ENCODE peak calls at places on chromosomes 3 and 15, in seven cellular contexts. One of them, this sample, is unnamed.

GRCh38 chr15:96160269-96160668 is 170.2 kb upstream of the NR2F2 start:
- DNase-seq in HepG2: no peak
- DNase-seq in fibroblast of lung: peak; percentile 84
- DNase-seq in GM23338: no peak
- DNase-seq in astrocyte: peak; percentile 43
- DNase-seq in PC-9: no peak
- DNase-seq in K562: no peak
- DNase-seq in this sample: no peak

GRCh38 chr3:32454731-32455608 is 47.7 kb downstream of the CMTM6 start:
- DNase-seq in HepG2: no peak
- DNase-seq in GM23338: no peak
- DNase-seq in astrocyte: no peak
- DNase-seq in K562: no peak
- DNase-seq in fibroblast of lung: peak; percentile 53
- DNase-seq in PC-9: no peak
- DNase-seq in this sample: no peak

GRCh38 chr3:155185623-155186022 is 105.5 kb downstream of the MME start:
- DNase-seq in fibroblast of lung: peak; percentile 74
- DNase-seq in K562: no peak
- DNase-seq in PC-9: no peak
- DNase-seq in HepG2: no peak
- DNase-seq in astrocyte: peak; percentile 31
- DNase-seq in GM23338: peak; percentile 48
- DNase-seq in this sample: no peak

GRCh38 chr15:80931721-80932609 is 57.7 kb downstream of the MESD start:
- DNase-seq in GM23338: no peak
- DNase-seq in K562: no peak
- DNase-seq in PC-9: no peak
- DNase-seq in astrocyte: no peak
- DNase-seq in HepG2: no peak
- DNase-seq in fibroblast of lung: peak; percentile 4
- DNase-seq in this sample: no peak

GRCh38 chr15:99014803-99015676 is 7.4 kb upstream of the PGPEP1L start:
- DNase-seq in GM23338: peak; percentile 88
- DNase-seq in astrocyte: peak; percentile 62
- DNase-seq in PC-9: peak; percentile 74
- DNase-seq in K562: peak; percentile 51
- DNase-seq in HepG2: peak; percentile 28
- DNase-seq in fibroblast of lung: peak; percentile 58
- DNase-seq in this sample: no peak

GRCh38 chr3:113606539-113607218 is 74.3 kb downstream of the SIDT1 start:
- DNase-seq in GM23338: peak; percentile 61
- DNase-seq in fibroblast of lung: no peak
- DNase-seq in HepG2: no peak
- DNase-seq in PC-9: no peak
- DNase-seq in astrocyte: no peak
- DNase-seq in K562: no peak
- DNase-seq in this sample: no peak

GRCh38 chr3:118181274-118181673 is 853.4 kb downstream of the IGSF11 start:
- DNase-seq in HepG2: no peak
- DNase-seq in PC-9: no peak
- DNase-seq in fibroblast of lung: no peak
- DNase-seq in GM23338: no peak
- DNase-seq in K562: no peak
- DNase-seq in astrocyte: no peak
- DNase-seq in this sample: no peak

GRCh38 chr15:29682781-29683180 is 139.5 kb downstream of the TJP1 start:
- DNase-seq in K562: no peak
- DNase-seq in fibroblast of lung: no peak
- DNase-seq in GM23338: no peak
- DNase-seq in astrocyte: peak; percentile 34
- DNase-seq in PC-9: no peak
- DNase-seq in HepG2: no peak
- DNase-seq in this sample: no peak

DNA sequence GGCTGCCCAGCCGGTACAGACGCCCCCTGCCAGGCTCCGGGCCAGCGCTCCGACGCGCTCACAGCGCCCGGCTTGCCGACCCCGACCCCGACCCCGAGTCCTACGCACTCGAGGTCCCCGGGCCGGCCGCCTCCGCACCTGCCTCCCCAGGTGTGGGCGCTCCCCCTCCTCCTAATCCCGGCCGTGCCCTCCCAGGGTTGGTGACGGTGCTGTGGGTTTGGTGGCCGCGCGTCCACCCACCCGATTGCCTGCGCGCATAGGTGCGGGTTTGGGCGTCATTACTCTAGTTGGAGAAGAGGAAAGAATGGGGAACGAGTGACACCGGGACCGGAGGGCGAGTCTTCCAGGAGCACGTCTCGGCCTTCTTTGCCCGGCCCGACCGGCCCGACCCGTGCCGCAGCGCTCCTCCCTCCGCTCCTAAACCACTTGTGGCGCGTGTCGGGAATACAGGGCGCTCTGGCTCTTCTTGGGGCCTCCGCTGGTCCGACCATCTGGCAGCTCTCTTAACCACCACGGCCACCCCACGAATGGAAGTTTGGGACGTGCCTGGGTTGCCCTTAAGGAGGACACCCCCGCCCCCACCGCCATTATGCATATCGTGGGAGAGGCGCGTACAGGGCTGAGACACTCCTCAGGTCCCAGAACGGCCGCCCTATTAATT is 814 bp upstream of the THRB start:
- DNase-seq in astrocyte: no peak
- DNase-seq in fibroblast of lung: no peak
- DNase-seq in HepG2: peak; percentile 56
- DNase-seq in K562: peak; percentile 80
- DNase-seq in GM23338: peak; percentile 80
- DNase-seq in PC-9: peak; percentile 53
- DNase-seq in this sample: no peak
- TF ChIP-seq EZH2 in astrocyte: peak; percentile 58
- TF ChIP-seq EZH2 in fibroblast of lung: no peak
- TF ChIP-seq EZH2 in HepG2: no peak
- TF ChIP-seq EZH2 in K562: no peak
- TF ChIP-seq EZH2 in GM23338: no peak
- TF ChIP-seq EZH2 in PC-9: no peak
- TF ChIP-seq EZH2 in this sample: no peak

GRCh38 chr3:172051310-172051956 is 12.1 kb downstream of the FNDC3B start:
- DNase-seq in fibroblast of lung: no peak
- DNase-seq in K562: no peak
- DNase-seq in astrocyte: no peak
- DNase-seq in PC-9: no peak
- DNase-seq in GM23338: no peak
- DNase-seq in HepG2: no peak
- DNase-seq in this sample: no peak
- TF ChIP-seq EZH2 in fibroblast of lung: no peak
- TF ChIP-seq EZH2 in K562: no peak
- TF ChIP-seq EZH2 in astrocyte: no peak
- TF ChIP-seq EZH2 in PC-9: no peak
- TF ChIP-seq EZH2 in GM23338: no peak
- TF ChIP-seq EZH2 in HepG2: no peak
- TF ChIP-seq EZH2 in this sample: no peak

DNA sequence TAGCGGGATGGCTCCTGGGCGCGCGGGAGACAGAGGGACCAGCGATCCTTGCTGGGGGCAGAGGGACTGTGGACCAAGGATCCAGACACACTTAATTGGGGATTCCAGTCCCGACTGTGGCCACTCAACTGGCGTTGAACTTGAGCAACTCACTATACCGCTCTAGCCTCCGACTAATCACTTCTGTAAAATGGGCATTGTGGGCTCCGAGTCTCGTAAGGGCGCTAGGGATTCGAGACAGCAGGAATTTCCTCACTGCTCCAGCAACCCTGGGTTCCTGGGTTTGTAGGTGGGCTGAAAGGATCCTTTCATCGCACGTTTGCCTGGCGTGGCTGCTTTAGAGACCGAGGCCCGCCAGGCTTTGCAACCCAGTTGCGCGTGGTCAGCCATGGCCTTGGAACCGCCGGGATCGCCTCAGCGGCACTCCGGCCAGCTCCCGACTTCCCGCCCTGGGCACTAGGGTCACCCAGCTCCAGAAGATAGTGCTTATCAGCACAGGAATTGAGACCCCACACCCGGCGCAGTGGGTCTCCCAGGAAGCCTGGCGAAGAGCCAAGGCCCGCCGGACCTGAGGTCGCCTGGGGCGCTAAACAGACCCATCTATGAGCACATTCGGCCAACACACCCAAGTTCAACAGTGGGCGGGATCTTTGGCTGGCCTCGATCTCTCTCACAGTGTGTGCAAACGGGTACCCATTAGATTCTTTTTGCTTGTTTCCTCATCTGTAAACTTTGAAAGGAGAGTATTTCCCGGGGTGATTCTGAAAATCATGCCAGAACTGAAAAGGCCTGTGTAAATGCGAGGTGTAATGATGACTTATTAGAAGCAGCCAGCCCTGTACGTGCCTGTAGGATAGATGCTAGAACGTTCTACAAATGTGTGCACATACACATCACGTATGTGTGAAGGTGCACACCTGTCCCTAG is 9.9 kb downstream of the FOXL2 start:
- DNase-seq in HepG2: no peak
- DNase-seq in astrocyte: no peak
- DNase-seq in fibroblast of lung: no peak
- DNase-seq in K562: no peak
- DNase-seq in PC-9: no peak
- DNase-seq in GM23338: no peak
- DNase-seq in this sample: no peak
- TF ChIP-seq EZH2 in HepG2: peak; percentile 93
- TF ChIP-seq EZH2 in astrocyte: peak; percentile 89
- TF ChIP-seq EZH2 in fibroblast of lung: peak; percentile 93
- TF ChIP-seq EZH2 in K562: no peak
- TF ChIP-seq EZH2 in PC-9: no peak
- TF ChIP-seq EZH2 in GM23338: peak; percentile 79
- TF ChIP-seq EZH2 in this sample: no peak

DNA sequence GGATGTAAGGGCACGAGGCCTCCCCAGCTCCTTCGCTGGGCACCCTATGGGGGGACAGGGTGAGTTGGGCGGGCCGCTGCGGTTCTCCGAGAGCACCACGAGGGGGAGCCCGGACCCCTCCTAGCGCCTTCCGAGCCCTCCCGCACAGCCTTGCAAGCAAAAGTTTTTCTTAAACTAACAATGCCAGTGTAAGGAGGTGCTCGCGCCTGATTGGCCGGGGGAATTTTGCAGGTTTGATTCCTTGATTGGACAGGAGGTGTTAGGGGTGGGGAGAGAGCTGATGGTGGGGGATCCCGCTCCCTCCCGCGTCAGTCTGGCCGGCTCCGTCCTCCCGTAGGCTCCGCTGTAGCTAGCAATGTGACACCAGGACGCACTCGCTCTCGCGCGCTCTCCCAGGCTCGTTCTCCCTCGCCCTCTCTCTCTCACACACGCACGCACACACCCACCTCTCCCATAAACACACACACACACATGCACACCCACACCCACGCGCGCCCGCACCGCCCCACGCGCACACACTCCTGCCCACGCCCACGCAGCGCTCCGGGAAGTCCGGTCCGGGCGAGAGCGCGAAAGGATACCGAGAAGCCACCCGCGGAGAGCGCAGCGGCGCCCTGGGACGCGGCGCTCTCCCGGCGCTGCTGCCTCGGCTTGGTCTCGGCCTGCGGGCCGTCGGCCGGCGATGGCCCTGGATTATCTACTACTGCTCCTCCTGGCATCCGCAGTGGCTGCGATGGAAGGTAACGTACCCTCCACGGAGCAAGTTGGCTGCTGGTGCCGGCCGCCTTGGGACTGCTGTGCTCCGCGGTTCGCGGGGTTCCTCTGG is at the start of gene EPHB1:
- DNase-seq in PC-9: no peak
- DNase-seq in astrocyte: peak; percentile 91
- DNase-seq in GM23338: peak; percentile 98
- DNase-seq in K562: peak; percentile 64
- DNase-seq in fibroblast of lung: peak; percentile 82
- DNase-seq in HepG2: peak; percentile 70
- DNase-seq in this sample: peak; percentile 85
- TF ChIP-seq EZH2 in PC-9: no peak
- TF ChIP-seq EZH2 in astrocyte: no peak
- TF ChIP-seq EZH2 in GM23338: no peak
- TF ChIP-seq EZH2 in K562: no peak
- TF ChIP-seq EZH2 in fibroblast of lung: peak; percentile 36
- TF ChIP-seq EZH2 in HepG2: peak; percentile 80
- TF ChIP-seq EZH2 in this sample: no peak

GRCh38 chr3:36945326-36945980 is 599 bp upstream of the TRANK1 start:
- DNase-seq in HepG2: no peak
- DNase-seq in K562: no peak
- DNase-seq in PC-9: no peak
- DNase-seq in GM23338: peak; percentile 30
- DNase-seq in astrocyte: no peak
- DNase-seq in fibroblast of lung: no peak
- DNase-seq in this sample: no peak

GRCh38 chr3:36944641-36945270 is at the start of gene TRANK1:
- DNase-seq in HepG2: no peak
- DNase-seq in astrocyte: no peak
- DNase-seq in GM23338: peak; percentile 71
- DNase-seq in PC-9: no peak
- DNase-seq in fibroblast of lung: peak; percentile 54
- DNase-seq in K562: no peak
- DNase-seq in this sample: no peak

GRCh38 chr3:36942632-36943248 is 2.1 kb downstream of the TRANK1 start:
- DNase-seq in K562: no peak
- DNase-seq in PC-9: no peak
- DNase-seq in HepG2: no peak
- DNase-seq in fibroblast of lung: no peak
- DNase-seq in astrocyte: no peak
- DNase-seq in GM23338: no peak
- DNase-seq in this sample: no peak

GRCh38 chr3:36943601-36944000 is 1.3 kb downstream of the TRANK1 start:
- DNase-seq in K562: no peak
- DNase-seq in HepG2: no peak
- DNase-seq in PC-9: no peak
- DNase-seq in GM23338: peak; percentile 47
- DNase-seq in astrocyte: no peak
- DNase-seq in fibroblast of lung: no peak
- DNase-seq in this sample: no peak

DNA sequence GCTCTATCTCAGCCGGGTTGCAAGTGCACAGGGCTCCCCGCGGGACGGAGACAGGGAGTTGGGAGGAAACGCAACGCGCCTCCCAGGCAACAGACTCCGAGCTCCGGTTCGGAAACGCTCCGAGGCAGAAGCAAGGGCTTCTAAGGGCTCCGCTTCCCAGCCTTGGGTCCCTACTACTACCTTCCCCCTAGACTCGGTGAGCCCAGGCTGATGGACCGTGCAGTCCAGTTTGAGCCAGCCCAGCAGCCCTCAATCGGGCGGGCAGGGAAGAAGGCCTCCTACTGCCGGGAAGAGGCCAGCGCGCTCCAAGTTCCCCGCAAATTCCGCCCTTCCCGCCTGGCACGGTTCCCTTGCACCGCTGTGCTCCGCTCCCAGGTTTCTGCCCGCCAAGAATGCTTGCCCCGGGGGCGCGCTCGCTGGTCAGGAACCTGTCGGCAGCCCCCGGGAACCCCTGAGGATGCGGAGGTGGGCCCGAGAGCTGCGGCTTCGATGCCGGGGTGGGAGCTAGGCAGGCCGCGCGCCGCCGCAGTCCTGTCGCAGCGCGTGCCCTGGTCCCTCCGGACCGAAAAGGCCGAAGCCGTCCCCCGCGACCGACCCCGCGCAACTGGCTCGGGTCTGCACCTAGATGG is 728 bp downstream of the TRANK1 start:
- DNase-seq in K562: no peak
- DNase-seq in GM23338: peak; percentile 78
- DNase-seq in fibroblast of lung: peak; percentile 67
- DNase-seq in PC-9: no peak
- DNase-seq in astrocyte: peak; percentile 52
- DNase-seq in HepG2: no peak
- DNase-seq in this sample: no peak
- TF ChIP-seq EZH2 in K562: no peak
- TF ChIP-seq EZH2 in GM23338: peak; percentile 45
- TF ChIP-seq EZH2 in fibroblast of lung: no peak
- TF ChIP-seq EZH2 in PC-9: no peak
- TF ChIP-seq EZH2 in astrocyte: no peak
- TF ChIP-seq EZH2 in HepG2: no peak
- TF ChIP-seq EZH2 in this sample: no peak